ENCODE peak calls at places on chromosome 15, in eight cellular contexts. One of them, this sample, is unnamed.

GRCh38 chr15:70217246-70218160 is 119.8 kb upstream of the TLE3 start:
- DNase-seq in MM.1S: no peak
- DNase-seq in HCT116: no peak
- DNase-seq in hepatocyte: no peak
- DNase-seq in OCI-LY7: no peak
- DNase-seq in osteoblast: no peak
- DNase-seq in H9: no peak
- DNase-seq in endothelial cell of umbilical vein: no peak
- DNase-seq in this sample: no peak

GRCh38 chr15:95916568-95916967 is 413.9 kb upstream of the NR2F2 start:
- DNase-seq in H9: no peak
- DNase-seq in HCT116: no peak
- DNase-seq in endothelial cell of umbilical vein: no peak
- DNase-seq in hepatocyte: no peak
- DNase-seq in MM.1S: no peak
- DNase-seq in OCI-LY7: no peak
- DNase-seq in osteoblast: no peak
- DNase-seq in this sample: no peak

GRCh38 chr15:99390667-99391066 is 139.4 kb downstream of the LRRC28 start:
- DNase-seq in osteoblast: no peak
- DNase-seq in hepatocyte: no peak
- DNase-seq in HCT116: no peak
- DNase-seq in endothelial cell of umbilical vein: no peak
- DNase-seq in OCI-LY7: no peak
- DNase-seq in MM.1S: no peak
- DNase-seq in H9: peak; percentile 56
- DNase-seq in this sample: no peak

GRCh38 chr15:60840703-60841411 is 361.9 kb upstream of the ICE2 start:
- DNase-seq in hepatocyte: no peak
- DNase-seq in osteoblast: no peak
- DNase-seq in endothelial cell of umbilical vein: no peak
- DNase-seq in MM.1S: no peak
- DNase-seq in OCI-LY7: no peak
- DNase-seq in HCT116: no peak
- DNase-seq in H9: no peak
- DNase-seq in this sample: no peak

GRCh38 chr15:77282333-77282732 is 137.6 kb downstream of the PEAK1 start:
- DNase-seq in osteoblast: peak; percentile 54
- DNase-seq in OCI-LY7: no peak
- DNase-seq in hepatocyte: no peak
- DNase-seq in MM.1S: no peak
- DNase-seq in HCT116: no peak
- DNase-seq in endothelial cell of umbilical vein: peak; percentile 60
- DNase-seq in H9: peak; percentile 31
- DNase-seq in this sample: peak; percentile 75

GRCh38 chr15:96720251-96720650 is 389.8 kb downstream of the NR2F2 start:
- DNase-seq in endothelial cell of umbilical vein: no peak
- DNase-seq in H9: no peak
- DNase-seq in HCT116: no peak
- DNase-seq in OCI-LY7: no peak
- DNase-seq in MM.1S: no peak
- DNase-seq in osteoblast: no peak
- DNase-seq in hepatocyte: no peak
- DNase-seq in this sample: no peak

GRCh38 chr15:72222433-72222832 is 8.6 kb downstream of the PKM start:
- DNase-seq in hepatocyte: no peak
- DNase-seq in H9: no peak
- DNase-seq in HCT116: no peak
- DNase-seq in endothelial cell of umbilical vein: peak; percentile 26
- DNase-seq in osteoblast: peak; percentile 62
- DNase-seq in MM.1S: no peak
- DNase-seq in OCI-LY7: no peak
- DNase-seq in this sample: peak; percentile 20

GRCh38 chr15:80694624-80695098 is 449 bp upstream of the ABHD17C start:
- DNase-seq in osteoblast: peak; percentile 91
- DNase-seq in endothelial cell of umbilical vein: no peak
- DNase-seq in OCI-LY7: no peak
- DNase-seq in H9: peak; percentile 39
- DNase-seq in HCT116: no peak
- DNase-seq in hepatocyte: no peak
- DNase-seq in MM.1S: peak; percentile 44
- DNase-seq in this sample: peak; percentile 36

GRCh38 chr15:46961795-46962194 is 755.5 kb upstream of the SEMA6D start:
- DNase-seq in MM.1S: no peak
- DNase-seq in HCT116: no peak
- DNase-seq in hepatocyte: peak; percentile 23
- DNase-seq in endothelial cell of umbilical vein: no peak
- DNase-seq in osteoblast: no peak
- DNase-seq in H9: no peak
- DNase-seq in OCI-LY7: no peak
- DNase-seq in this sample: no peak

GRCh38 chr15:101045835-101046691 is 126.9 kb downstream of the LRRK1 start:
- DNase-seq in HCT116: no peak
- DNase-seq in osteoblast: peak; percentile 5
- DNase-seq in H9: peak; percentile 16
- DNase-seq in hepatocyte: no peak
- DNase-seq in OCI-LY7: no peak
- DNase-seq in endothelial cell of umbilical vein: no peak
- DNase-seq in MM.1S: no peak
- DNase-seq in this sample: no peak

GRCh38 chr15:26102988-26103387 is 239.9 kb upstream of the ATP10A start:
- DNase-seq in H9: no peak
- DNase-seq in endothelial cell of umbilical vein: no peak
- DNase-seq in OCI-LY7: no peak
- DNase-seq in MM.1S: no peak
- DNase-seq in hepatocyte: no peak
- DNase-seq in HCT116: no peak
- DNase-seq in osteoblast: no peak
- DNase-seq in this sample: no peak

GRCh38 chr15:69782809-69783208 is 314.9 kb downstream of the TLE3 start:
- DNase-seq in endothelial cell of umbilical vein: no peak
- DNase-seq in OCI-LY7: peak; percentile 81
- DNase-seq in hepatocyte: peak; percentile 72
- DNase-seq in H9: no peak
- DNase-seq in MM.1S: no peak
- DNase-seq in osteoblast: no peak
- DNase-seq in HCT116: no peak
- DNase-seq in this sample: no peak

GRCh38 chr15:58346361-58346760 is 85.4 kb upstream of the LIPC start:
- DNase-seq in hepatocyte: no peak
- DNase-seq in H9: no peak
- DNase-seq in endothelial cell of umbilical vein: no peak
- DNase-seq in HCT116: no peak
- DNase-seq in OCI-LY7: no peak
- DNase-seq in MM.1S: no peak
- DNase-seq in osteoblast: no peak
- DNase-seq in this sample: peak; percentile 51

GRCh38 chr15:29686079-29686425 is 136.2 kb downstream of the TJP1 start:
- DNase-seq in MM.1S: no peak
- DNase-seq in osteoblast: no peak
- DNase-seq in OCI-LY7: no peak
- DNase-seq in hepatocyte: no peak
- DNase-seq in H9: no peak
- DNase-seq in endothelial cell of umbilical vein: no peak
- DNase-seq in HCT116: no peak
- DNase-seq in this sample: no peak

GRCh38 chr15:37078566-37078965 is 21.8 kb downstream of the MEIS2 start:
- DNase-seq in MM.1S: no peak
- DNase-seq in endothelial cell of umbilical vein: no peak
- DNase-seq in HCT116: no peak
- DNase-seq in osteoblast: no peak
- DNase-seq in hepatocyte: no peak
- DNase-seq in OCI-LY7: no peak
- DNase-seq in H9: no peak
- DNase-seq in this sample: no peak

GRCh38 chr15:37078000-37078399 is 22.3 kb downstream of the MEIS2 start:
- DNase-seq in endothelial cell of umbilical vein: no peak
- DNase-seq in osteoblast: no peak
- DNase-seq in OCI-LY7: no peak
- DNase-seq in MM.1S: no peak
- DNase-seq in hepatocyte: no peak
- DNase-seq in HCT116: no peak
- DNase-seq in H9: no peak
- DNase-seq in this sample: no peak

GRCh38 chr15:37079726-37080125 is 20.6 kb downstream of the MEIS2 start:
- DNase-seq in hepatocyte: no peak
- DNase-seq in osteoblast: no peak
- DNase-seq in HCT116: no peak
- DNase-seq in H9: no peak
- DNase-seq in endothelial cell of umbilical vein: no peak
- DNase-seq in OCI-LY7: no peak
- DNase-seq in MM.1S: no peak
- DNase-seq in this sample: peak; percentile 84

GRCh38 chr15:37075777-37076176 is 24.6 kb downstream of the MEIS2 start:
- DNase-seq in osteoblast: no peak
- DNase-seq in H9: no peak
- DNase-seq in hepatocyte: no peak
- DNase-seq in HCT116: no peak
- DNase-seq in endothelial cell of umbilical vein: no peak
- DNase-seq in MM.1S: no peak
- DNase-seq in OCI-LY7: no peak
- DNase-seq in this sample: no peak

DNA sequence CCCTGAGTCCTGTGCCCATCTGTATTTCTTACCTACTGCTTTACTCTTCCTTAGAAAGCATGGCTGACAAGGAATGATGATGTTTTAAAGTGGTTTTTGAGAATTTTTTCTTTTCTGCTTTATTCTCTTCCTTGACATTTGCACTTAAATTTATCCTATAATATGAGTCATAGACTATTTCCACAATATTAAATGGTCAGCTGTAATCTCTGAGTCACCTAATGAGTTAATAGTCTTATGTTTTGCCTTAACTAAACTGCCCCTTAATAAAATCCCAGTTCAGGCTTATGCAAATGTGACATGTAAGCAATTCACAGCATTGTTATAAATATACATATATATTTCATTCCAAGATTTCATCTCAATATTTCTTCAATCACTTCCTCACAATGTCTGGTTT is 23.8 kb downstream of the MEIS2 start:
- DNase-seq in hepatocyte: no peak
- DNase-seq in MM.1S: no peak
- DNase-seq in OCI-LY7: no peak
- DNase-seq in endothelial cell of umbilical vein: peak; percentile 45
- DNase-seq in HCT116: no peak
- DNase-seq in osteoblast: no peak
- DNase-seq in H9: no peak
- DNase-seq in this sample: peak; percentile 68
- H3K4me2 ChIP-seq in hepatocyte: no peak overlapping the region
- H3K4me2 ChIP-seq in MM.1S: no peak overlapping the region
- H3K4me2 ChIP-seq in OCI-LY7: peak overlapping the region; percentile 22
- H3K4me2 ChIP-seq in endothelial cell of umbilical vein: no peak overlapping the region
- H3K4me2 ChIP-seq in HCT116: no peak overlapping the region
- H3K4me2 ChIP-seq in osteoblast: peak overlapping the region; percentile 3
- H3K4me2 ChIP-seq in H9: no peak overlapping the region
- H3K4me2 ChIP-seq in this sample: no peak overlapping the region

GRCh38 chr15:52496776-52497470 is 31.8 kb downstream of the MYO5A start:
- DNase-seq in HCT116: peak; percentile 49
- DNase-seq in MM.1S: no peak
- DNase-seq in H9: no peak
- DNase-seq in endothelial cell of umbilical vein: peak; percentile 62
- DNase-seq in hepatocyte: no peak
- DNase-seq in OCI-LY7: no peak
- DNase-seq in osteoblast: no peak
- DNase-seq in this sample: peak; percentile 34
- H2AFZ ChIP-seq in HCT116: no peak overlapping the region
- H2AFZ ChIP-seq in MM.1S: no peak overlapping the region
- H2AFZ ChIP-seq in H9: no peak overlapping the region
- H2AFZ ChIP-seq in endothelial cell of umbilical vein: no peak overlapping the region
- H2AFZ ChIP-seq in hepatocyte: no peak overlapping the region
- H2AFZ ChIP-seq in OCI-LY7: no peak overlapping the region
- H2AFZ ChIP-seq in osteoblast: no peak overlapping the region
- H2AFZ ChIP-seq in this sample: no peak overlapping the region

GRCh38 chr15:74422723-74423442 is 10.9 kb downstream of the SEMA7A start:
- DNase-seq in H9: peak; percentile 62
- DNase-seq in hepatocyte: no peak
- DNase-seq in HCT116: no peak
- DNase-seq in endothelial cell of umbilical vein: no peak
- DNase-seq in OCI-LY7: no peak
- DNase-seq in osteoblast: peak; percentile 95
- DNase-seq in MM.1S: no peak
- DNase-seq in this sample: peak; percentile 61
- H3K4me2 ChIP-seq in H9: no peak overlapping the region
- H3K4me2 ChIP-seq in hepatocyte: no peak overlapping the region
- H3K4me2 ChIP-seq in HCT116: peak overlapping the region; percentile 67
- H3K4me2 ChIP-seq in endothelial cell of umbilical vein: no peak overlapping the region
- H3K4me2 ChIP-seq in OCI-LY7: no peak overlapping the region
- H3K4me2 ChIP-seq in osteoblast: peak overlapping the region; percentile 33
- H3K4me2 ChIP-seq in MM.1S: no peak overlapping the region
- H3K4me2 ChIP-seq in this sample: peak overlapping the region; percentile 78

GRCh38 chr15:67865331-67865730 is 25.5 kb upstream of the RNU6-1 start:
- DNase-seq in MM.1S: no peak
- DNase-seq in osteoblast: peak; percentile 72
- DNase-seq in endothelial cell of umbilical vein: no peak
- DNase-seq in OCI-LY7: no peak
- DNase-seq in H9: no peak
- DNase-seq in hepatocyte: no peak
- DNase-seq in HCT116: no peak
- DNase-seq in this sample: peak; percentile 23

GRCh38 chr15:67863442-67863987 is 23.7 kb upstream of the RNU6-1 start:
- DNase-seq in H9: peak; percentile 87
- DNase-seq in OCI-LY7: peak; percentile 89
- DNase-seq in MM.1S: peak; percentile 72
- DNase-seq in endothelial cell of umbilical vein: peak; percentile 65
- DNase-seq in osteoblast: peak; percentile 95
- DNase-seq in hepatocyte: peak; percentile 92
- DNase-seq in HCT116: peak; percentile 46
- DNase-seq in this sample: peak; percentile 56

GRCh38 chr15:67865766-67866165 is 25.9 kb upstream of the RNU6-1 start:
- DNase-seq in OCI-LY7: no peak
- DNase-seq in H9: no peak
- DNase-seq in osteoblast: no peak
- DNase-seq in MM.1S: no peak
- DNase-seq in endothelial cell of umbilical vein: no peak
- DNase-seq in HCT116: no peak
- DNase-seq in hepatocyte: no peak
- DNase-seq in this sample: no peak

GRCh38 chr15:67861983-67862382 is 22.1 kb upstream of the RNU6-1 start:
- DNase-seq in HCT116: no peak
- DNase-seq in OCI-LY7: no peak
- DNase-seq in H9: no peak
- DNase-seq in endothelial cell of umbilical vein: no peak
- DNase-seq in MM.1S: no peak
- DNase-seq in hepatocyte: no peak
- DNase-seq in osteoblast: no peak
- DNase-seq in this sample: no peak

DNA sequence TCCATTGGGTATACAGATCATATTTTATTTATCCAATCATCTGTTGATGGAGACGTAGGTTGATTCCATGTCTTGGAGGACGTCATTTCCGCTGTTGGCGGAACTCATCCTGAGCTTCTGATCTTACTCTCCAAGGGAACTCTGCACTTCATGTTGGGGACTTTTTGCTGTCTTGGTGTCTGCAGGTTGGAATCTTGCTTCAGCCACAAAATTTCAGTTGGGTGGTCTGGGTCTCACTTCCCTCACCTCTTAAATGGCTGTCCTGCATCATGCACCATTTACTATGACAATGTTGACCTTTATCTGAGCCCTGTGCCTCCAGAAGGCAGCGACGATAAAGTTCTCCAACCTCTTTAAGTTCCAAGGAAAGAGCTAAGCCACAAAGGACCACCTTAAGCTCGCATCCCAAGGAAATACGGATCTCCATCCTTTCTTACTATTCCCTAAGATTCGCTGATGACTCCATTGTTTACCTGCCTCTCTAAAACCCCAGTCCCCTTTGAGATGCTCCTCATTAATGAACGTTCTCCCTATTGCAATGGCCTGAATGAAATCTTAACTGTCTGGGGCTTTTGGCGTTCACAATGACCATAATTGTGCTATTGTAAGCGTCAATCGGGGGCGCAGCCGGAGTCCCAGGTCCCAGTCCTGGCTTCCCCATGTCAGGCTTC is 23.1 kb upstream of the RNU6-1 start:
- DNase-seq in hepatocyte: no peak
- DNase-seq in H9: no peak
- DNase-seq in endothelial cell of umbilical vein: no peak
- DNase-seq in OCI-LY7: peak; percentile 60
- DNase-seq in HCT116: no peak
- DNase-seq in osteoblast: no peak
- DNase-seq in MM.1S: no peak
- DNase-seq in this sample: no peak
- H2AFZ ChIP-seq in hepatocyte: peak overlapping the region; percentile 85
- H2AFZ ChIP-seq in H9: no peak overlapping the region
- H2AFZ ChIP-seq in endothelial cell of umbilical vein: peak overlapping the region; percentile 86
- H2AFZ ChIP-seq in OCI-LY7: peak overlapping the region; percentile 99
- H2AFZ ChIP-seq in HCT116: peak overlapping the region; percentile 89
- H2AFZ ChIP-seq in osteoblast: peak overlapping the region; percentile 98
- H2AFZ ChIP-seq in MM.1S: peak overlapping the region; percentile 96
- H2AFZ ChIP-seq in this sample: peak overlapping the region; percentile 91